ENCODE peak calls at places on chromosomes 4 and X, in nine cellular contexts. Z is IMR-90, N is heart left ventricle, Y is H9, E is tibial nerve, G is upper lobe of right lung, C is A549, W is kidney, Q is heart right ventricle. H is an unnamed sample.

GRCh38 chr4:184745747-184746531 is 12.0 kb upstream of the CENPU start:
- DNase-seq in C (peak), Q (peak), Z (peak), W (no peak), Y (peak), G (no peak), E (peak), N (peak), H (no peak)

GRCh38 chr4:10369517-10369916 is 87.7 kb downstream of the ZNF518B start:
- DNase-seq in W (no peak), Z (no peak), C (no peak), G (no peak), Y (no peak), N (no peak), E (no peak), Q (no peak), H (no peak)

GRCh38 chrX:69151898-69152297 is 13.4 kb downstream of the PJA1 start:
- DNase-seq in C (no peak), G (no peak), N (no peak), Z (no peak), W (no peak), Q (no peak), Y (no peak), E (no peak), H (no peak)

GRCh38 chr4:152705918-152706317 is 26.1 kb upstream of the TMEM154 start:
- DNase-seq in N (no peak), G (no peak), E (no peak), C (no peak), Z (no peak), Y (no peak), W (no peak), Q (no peak), H (no peak)

GRCh38 chr4:2105559-2105958 is 46.4 kb downstream of the NAT8L start:
- DNase-seq in G (no peak), Q (no peak), E (no peak), Y (no peak), C (no peak), W (no peak), N (no peak), Z (peak), H (no peak)

GRCh38 chrX:147900349-147900748 is 11.4 kb upstream of the FMR1 start:
- DNase-seq in N (no peak), W (no peak), Z (no peak), G (no peak), Q (no peak), C (no peak), E (no peak), Y (no peak), H (no peak)

GRCh38 chrX:119685225-119686066 is 7.5 kb downstream of the SEPTIN6 start:
- DNase-seq in N (peak), Y (no peak), C (no peak), Q (peak), E (peak), G (peak), Z (no peak), W (peak), H (no peak)

GRCh38 chr4:74284074-74284473 is 24.2 kb upstream of the EPGN start:
- DNase-seq in E (no peak), N (no peak), G (no peak), Q (no peak), C (peak), Y (no peak), W (no peak), Z (peak), H (no peak)

GRCh38 chr4:142334931-142335330 is 511.2 kb downstream of the INPP4B start:
- DNase-seq in E (no peak), C (no peak), G (no peak), Y (no peak), N (no peak), W (no peak), Z (no peak), Q (no peak), H (no peak)

GRCh38 chr4:3188118-3188517 is 60.8 kb upstream of the MSANTD1 start:
- DNase-seq in W (no peak), N (no peak), Z (no peak), G (no peak), E (no peak), C (no peak), Y (no peak), Q (no peak), H (no peak)

GRCh38 chrX:136880003-136880451 is 498 bp downstream of the RBMX start:
- DNase-seq in C (peak), Z (no peak), Q (peak), Y (no peak), E (peak), N (peak), W (peak), G (peak), H (no peak)

GRCh38 chr4:102343964-102344519 is 1.2 kb downstream of the SLC39A8 start:
- DNase-seq in N (no peak), C (no peak), Z (peak), G (peak), E (peak), Y (no peak), W (no peak), Q (no peak), H (no peak)

GRCh38 chr4:154686838-154687237 is 57.0 kb upstream of the LRAT start:
- DNase-seq in E (no peak), N (no peak), G (no peak), Z (no peak), Q (no peak), W (no peak), C (no peak), Y (no peak), H (no peak)

GRCh38 chrX:154735695-154736393 is 15.0 kb downstream of the GAB3 start:
- DNase-seq in Q (peak), W (no peak), E (peak), N (peak), C (peak), Z (peak), G (peak), Y (no peak), H (no peak)

GRCh38 chr4:74536557-74536956 is 91.6 kb downstream of the AREG start:
- DNase-seq in C (peak), Z (no peak), Q (no peak), N (no peak), Y (no peak), W (no peak), G (no peak), E (no peak), H (no peak)

GRCh38 chr4:106587558-106587957 is 219.0 kb upstream of the GIMD1 start:
- DNase-seq in Z (peak), E (no peak), Y (no peak), C (peak), W (no peak), G (no peak), N (no peak), Q (no peak), H (no peak)

GRCh38 chr4:38531126-38531737 is 132.8 kb upstream of the KLF3 start:
- DNase-seq in Z (peak), W (no peak), N (no peak), E (no peak), Y (no peak), C (no peak), Q (no peak), G (no peak), H (no peak)

GRCh38 chrX:88789825-88790224 is 42.8 kb downstream of the CPXCR1 start:
- DNase-seq in C (no peak), E (no peak), W (no peak), Q (no peak), G (no peak), Y (no peak), N (no peak), Z (no peak), H (no peak)

GRCh38 chrX:63581390-63581789 is 203.6 kb downstream of the ARHGEF9 start:
- DNase-seq in E (no peak), Z (no peak), W (no peak), G (no peak), C (peak), Y (peak), Q (no peak), N (no peak), H (no peak)

GRCh38 chr4:78634011-78634664 is 82.6 kb downstream of the ANXA3 start:
- DNase-seq in Y (no peak), N (no peak), G (no peak), E (peak), Z (no peak), C (no peak), W (no peak), Q (no peak), H (no peak)

GRCh38 chrX:76148753-76149152 is 24.1 kb upstream of the PBDC1 start:
- DNase-seq in E (peak), Z (peak), W (no peak), G (no peak), Q (peak), Y (peak), C (peak), N (peak), H (no peak)

GRCh38 chr4:185086053-185086452 is 57.0 kb upstream of the SLC25A4 start:
- DNase-seq in Q (no peak), Y (peak), W (peak), N (no peak), G (no peak), C (no peak), E (no peak), Z (no peak), H (no peak)

GRCh38 chr4:8754634-8755589 is 116.7 kb downstream of the HMX1 start:
- DNase-seq in C (no peak), G (peak), Y (no peak), E (no peak), W (peak), N (no peak), Q (no peak), Z (no peak), H (no peak)

GRCh38 chr4:37447886-37448285 is 203.3 kb downstream of the NWD2 start:
- DNase-seq in W (no peak), G (no peak), Z (no peak), Y (no peak), N (no peak), E (no peak), Q (no peak), C (no peak), H (no peak)

GRCh38 chr4:30720656-30721352 is 635 bp downstream of the PCDH7 start:
- DNase-seq in Y (peak), Q (peak), N (peak), W (peak), Z (peak), C (peak), E (no peak), G (no peak), H (no peak)

GRCh38 chr4:121709766-121710405 is 13.1 kb upstream of the ANXA5 start:
- DNase-seq in N (no peak), Y (no peak), C (no peak), Q (no peak), G (no peak), W (no peak), E (no peak), Z (no peak), H (no peak)

GRCh38 chr4:866068-866760 is 40.3 kb upstream of the CPLX1 start:
- DNase-seq in E (no peak), C (no peak), N (no peak), Y (no peak), G (no peak), Q (no peak), Z (no peak), W (peak), H (no peak)

GRCh38 chr4:37936889-37937498 is 23.2 kb upstream of the PTTG2 start:
- DNase-seq in E (no peak), W (no peak), Q (peak), Z (no peak), G (no peak), N (peak), Y (no peak), C (no peak), H (no peak)

GRCh38 chr4:185099024-185099682 is 43.9 kb upstream of the SLC25A4 start:
- DNase-seq in E (no peak), N (no peak), W (no peak), Y (no peak), C (no peak), Z (no peak), Q (no peak), G (no peak), H (no peak)

GRCh38 chrX:95505721-95506120 is 1178.9 kb upstream of the DIAPH2 start:
- DNase-seq in N (no peak), E (no peak), W (no peak), Z (no peak), C (no peak), Q (no peak), Y (peak), G (no peak), H (no peak)
- TF ChIP-seq CTCF in N (no peak), E (no peak), W (no peak), Z (no peak), C (no peak), Q (no peak), Y (peak), G (no peak), H (no peak)

GRCh38 chr4:178086324-178086723 is 644.1 kb upstream of the AGA start:
- DNase-seq in C (peak), Z (peak), G (no peak), Q (no peak), N (no peak), Y (peak), E (no peak), W (no peak), H (no peak)
- TF ChIP-seq CTCF in C (no peak), Z (no peak), G (no peak), Q (no peak), N (no peak), Y (peak), E (no peak), W (no peak), H (no peak)

DNA sequence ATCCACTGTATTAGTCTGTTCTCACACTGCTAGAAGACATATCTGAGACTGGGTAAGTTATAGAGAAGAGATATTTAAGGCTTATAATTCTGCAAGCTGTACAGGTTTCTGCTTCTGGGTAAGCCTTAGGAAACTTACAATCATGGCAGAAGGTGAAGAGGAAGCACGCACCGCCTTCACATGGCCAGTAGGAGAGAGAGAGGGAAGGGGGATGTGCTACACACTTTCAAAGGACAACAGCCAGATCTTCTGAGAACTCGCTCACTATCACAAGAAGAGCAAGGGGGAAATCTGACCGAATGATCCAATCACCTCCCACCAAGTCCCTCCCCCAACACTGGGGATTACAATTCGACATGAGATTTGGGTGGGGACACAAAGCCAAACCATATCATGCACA is 13.0 kb downstream of the FRYL start:
- DNase-seq in W (no peak), Z (no peak), C (peak), N (no peak), E (no peak), Y (no peak), Q (no peak), G (no peak), H (no peak)
- TF ChIP-seq CTCF in W (no peak), Z (no peak), C (no peak), N (no peak), E (no peak), Y (peak), Q (no peak), G (no peak), H (no peak)

GRCh38 chr4:128242601-128243000 is 45.0 kb downstream of the PGRMC2 start:
- DNase-seq in Y (no peak), W (no peak), C (no peak), Z (no peak), Q (no peak), E (no peak), G (no peak), N (no peak), H (no peak)

GRCh38 chr4:128241981-128242380 is 45.6 kb downstream of the PGRMC2 start:
- DNase-seq in E (no peak), C (no peak), N (no peak), Y (no peak), W (no peak), G (no peak), Q (no peak), Z (no peak), H (no peak)

GRCh38 chr4:128241019-128241418 is 46.6 kb downstream of the PGRMC2 start:
- DNase-seq in Q (no peak), N (no peak), E (no peak), Y (no peak), Z (no peak), G (no peak), C (no peak), W (no peak), H (no peak)

GRCh38 chr4:128244379-128244778 is 43.2 kb downstream of the PGRMC2 start:
- DNase-seq in E (no peak), C (no peak), N (no peak), Z (peak), Y (no peak), G (no peak), W (no peak), Q (no peak), H (no peak)

GRCh38 chr4:128241425-128241913 is 46.1 kb downstream of the PGRMC2 start:
- DNase-seq in E (peak), C (peak), N (no peak), Y (no peak), W (no peak), Z (peak), Q (no peak), G (no peak), H (peak)
- TF ChIP-seq CTCF in E (no peak), C (no peak), N (no peak), Y (no peak), W (no peak), Z (no peak), Q (no peak), G (no peak), H (no peak)

GRCh38 chrX:123859828-123860505 is at the start of gene XIAP:
- DNase-seq in Q (peak), Z (peak), W (peak), G (peak), N (peak), E (peak), Y (peak), C (peak), H (peak)
- TF ChIP-seq CTCF in Q (no peak), Z (no peak), W (no peak), G (no peak), N (no peak), E (no peak), Y (no peak), C (no peak), H (no peak)

DNA sequence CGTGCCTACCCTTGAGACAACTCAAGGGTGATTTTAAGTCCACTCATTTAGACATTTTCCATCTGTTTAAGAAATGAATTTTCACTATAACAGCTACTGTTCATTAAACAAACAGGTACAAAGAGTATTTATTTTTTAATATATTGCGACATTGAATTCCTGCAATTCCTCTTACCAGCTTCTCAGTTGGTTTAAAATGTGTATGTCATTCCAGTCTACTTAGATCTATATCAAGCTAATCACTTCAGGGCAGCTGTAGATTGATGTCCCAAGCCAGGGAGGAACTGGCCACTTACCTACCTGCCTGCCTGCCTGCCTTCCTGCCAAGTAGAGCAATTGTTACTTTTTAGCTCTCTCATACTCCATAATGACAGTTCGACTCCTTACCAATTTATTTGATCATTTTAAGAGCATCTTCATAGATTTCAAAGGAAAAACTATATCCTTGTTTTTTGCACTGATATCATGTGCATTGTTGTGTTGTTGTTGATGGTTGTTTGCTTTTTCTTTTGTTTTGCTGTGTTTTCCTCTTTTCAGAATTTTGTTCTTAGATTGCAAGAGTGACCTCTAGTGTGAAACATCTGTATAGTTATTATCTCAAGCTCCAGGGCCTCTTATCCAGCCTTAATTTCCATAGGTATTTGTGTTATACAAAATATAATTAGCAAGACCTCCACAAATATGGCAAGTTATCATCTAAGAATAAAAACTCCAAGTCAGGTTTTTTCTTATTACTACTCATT is 120.9 kb upstream of the NRK start:
- DNase-seq in Q (no peak), N (no peak), E (no peak), Y (no peak), G (no peak), W (no peak), C (no peak), Z (no peak), H (no peak)
- TF ChIP-seq CTCF in Q (no peak), N (peak), E (no peak), Y (peak), G (peak), W (no peak), C (no peak), Z (peak), H (no peak)

DNA sequence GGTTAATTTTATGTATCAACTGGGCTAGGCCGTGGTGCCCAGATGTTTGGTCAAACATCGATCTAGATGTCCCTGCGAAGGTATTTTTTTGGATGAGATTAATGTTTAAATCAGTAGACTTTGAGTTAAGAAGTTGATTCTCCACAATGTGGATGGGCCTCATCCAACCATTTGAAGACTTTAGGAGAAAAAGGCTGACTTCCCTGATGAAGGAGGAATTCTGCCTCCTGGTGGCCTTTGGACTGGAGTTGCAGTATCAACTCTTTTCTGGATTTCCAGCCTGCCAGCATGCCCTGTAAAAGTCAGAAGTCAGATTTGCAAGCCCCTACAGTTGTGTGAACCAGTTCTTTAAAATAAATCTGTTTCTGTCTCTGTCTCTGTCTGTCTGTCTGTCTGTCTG is 91.4 kb downstream of the STK32B start:
- DNase-seq in C (peak), E (peak), Q (no peak), G (no peak), Z (peak), W (no peak), Y (peak), N (no peak), H (no peak)
- TF ChIP-seq CTCF in C (peak), E (peak), Q (no peak), G (peak), Z (peak), W (peak), Y (peak), N (peak), H (no peak)

GRCh38 chr4:61500883-61501282 is 300.8 kb downstream of the ADGRL3 start:
- DNase-seq in Q (no peak), N (no peak), G (no peak), W (no peak), C (no peak), E (no peak), Y (no peak), Z (no peak), H (no peak)
- TF ChIP-seq CTCF in Q (no peak), N (peak), G (no peak), W (no peak), C (no peak), E (no peak), Y (peak), Z (no peak), H (no peak)

GRCh38 chrX:8346060-8346459 is 118.6 kb upstream of the VCX3B start:
- DNase-seq in E (no peak), Y (no peak), Q (no peak), G (no peak), W (no peak), C (no peak), Z (no peak), N (no peak), H (no peak)
- TF ChIP-seq CTCF in E (no peak), Y (no peak), Q (no peak), G (no peak), W (no peak), C (no peak), Z (no peak), N (no peak), H (no peak)